ENCODE peak calls at places on chromosomes 1 and 21, in seven cellular contexts. A, Q, M, P, R, L and E are unnamed samples.

GRCh38 chr1:244050835-244051444 is at the start of gene ZBTB18:
- DNase-seq in A (no peak), Q (no peak), M (peak; percentile 51), P (peak; percentile 77), R (peak; percentile 39), L (peak; percentile 57), E (peak; percentile 79)

GRCh38 chr1:56645663-56646330 is 683 bp downstream of the PRKAA2 start:
- DNase-seq in A (peak; percentile 66), Q (peak; percentile 4), M (no peak), P (no peak), R (peak; percentile 15), L (peak; percentile 33), E (no peak)

GRCh38 chr1:234845097-234845660 is 235.2 kb upstream of the IRF2BP2 start:
- DNase-seq in A (no peak), Q (no peak), M (no peak), P (peak; percentile 63), R (no peak), L (no peak), E (peak; percentile 60)

GRCh38 chr1:45512641-45513054 is 9.0 kb downstream of the PRDX1 start:
- DNase-seq in A (no peak), Q (peak; percentile 82), M (peak; percentile 76), P (peak; percentile 44), R (no peak), L (peak; percentile 78), E (peak; percentile 64)

GRCh38 chr1:147167361-147167760 is 4.9 kb downstream of the PRKAB2 start:
- DNase-seq in A (no peak), Q (peak; percentile 87), M (peak; percentile 96), P (peak; percentile 98), R (no peak), L (peak; percentile 96), E (peak; percentile 98)

GRCh38 chr1:228902781-228903572 is 167.7 kb downstream of the RHOU start:
- DNase-seq in A (peak; percentile 93), Q (no peak), M (peak; percentile 97), P (peak; percentile 97), R (no peak), L (peak; percentile 98), E (peak; percentile 97)

GRCh38 chr1:229798558-229798957 is 172.5 kb downstream of the URB2 start:
- DNase-seq in A (no peak), Q (no peak), M (no peak), P (no peak), R (no peak), L (no peak), E (no peak)

GRCh38 chr1:19057784-19058475 is 101.5 kb upstream of the IFFO2 start:
- DNase-seq in A (no peak), Q (no peak), M (no peak), P (no peak), R (no peak), L (no peak), E (no peak)

GRCh38 chr1:170131450-170131849 is 14.3 kb upstream of the NTMT2 start:
- DNase-seq in A (no peak), Q (no peak), M (no peak), P (no peak), R (no peak), L (no peak), E (no peak)

DNA sequence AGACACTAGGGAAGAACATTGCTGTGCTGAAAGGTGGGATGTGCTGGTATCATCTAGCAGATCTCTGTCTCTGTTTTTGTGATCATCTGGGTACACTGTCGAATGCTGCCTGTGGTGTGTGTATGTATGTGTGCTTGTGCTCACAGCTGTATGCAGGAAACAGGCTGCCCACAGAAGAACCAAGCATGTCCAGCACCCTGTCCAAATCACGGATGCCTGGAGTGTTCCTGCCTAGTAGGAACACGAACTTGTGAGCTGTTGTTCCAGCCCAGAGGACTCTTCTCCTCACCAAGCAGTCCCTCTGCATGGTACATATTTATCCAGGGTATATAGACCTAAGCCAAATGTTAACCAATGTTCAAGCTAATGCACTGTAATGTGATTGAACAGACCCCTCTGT is 1.6 kb downstream of the BRINP2 start:
- DNase-seq in A (no peak), Q (no peak), M (no peak), P (no peak), R (no peak), L (no peak), E (no peak)
- H3K9ac ChIP-seq in A (no peak overlapping the region), Q (no peak overlapping the region), M (no peak overlapping the region), P (no peak overlapping the region), R (no peak overlapping the region), L (no peak overlapping the region), E (no peak overlapping the region)

DNA sequence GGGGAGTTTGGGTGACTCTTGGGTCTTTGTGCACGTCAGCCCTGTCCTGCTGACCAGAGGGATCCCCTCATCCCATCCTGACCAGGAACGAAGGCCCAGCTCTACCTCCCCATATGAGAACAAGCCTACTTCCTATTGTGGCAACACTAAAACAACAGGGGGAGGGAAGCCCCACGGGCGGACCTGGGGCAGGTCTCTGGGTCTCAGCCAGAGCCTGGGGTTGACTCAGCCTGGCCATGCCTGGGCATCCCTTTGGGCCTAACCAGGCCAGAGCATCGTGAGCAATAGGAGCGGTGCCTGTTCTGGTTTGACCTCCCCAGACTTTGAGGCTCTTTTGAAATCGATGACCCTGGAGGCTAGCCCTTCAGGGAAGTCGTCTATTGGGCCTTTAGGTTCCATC is 16.8 kb downstream of the RPS6KA1 start:
- DNase-seq in A (no peak), Q (no peak), M (no peak), P (no peak), R (no peak), L (no peak), E (no peak)
- H3K9ac ChIP-seq in A (no peak overlapping the region), Q (no peak overlapping the region), M (no peak overlapping the region), P (no peak overlapping the region), R (no peak overlapping the region), L (no peak overlapping the region), E (no peak overlapping the region)

DNA sequence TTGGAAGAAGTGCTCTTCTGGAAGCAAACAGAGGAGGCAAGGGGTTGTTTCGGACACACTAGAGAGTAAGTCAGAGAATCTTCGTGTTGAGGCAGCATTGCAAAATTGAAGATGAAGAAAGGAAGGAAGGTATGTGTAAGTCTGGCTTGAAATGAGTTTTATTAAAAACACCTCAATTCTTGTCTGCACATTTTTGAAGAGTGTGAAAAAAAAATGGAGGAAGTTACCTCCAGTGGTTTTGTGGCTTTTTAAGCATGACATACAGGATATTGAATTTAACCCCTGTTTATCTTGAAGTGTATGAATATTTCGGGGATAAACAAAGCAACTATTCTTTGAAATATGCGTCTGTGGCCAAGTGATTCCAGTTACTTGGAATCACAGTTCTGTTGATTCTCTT is 203.2 kb upstream of the SGIP1 start:
- DNase-seq in A (no peak), Q (no peak), M (peak; percentile 16), P (peak; percentile 77), R (no peak), L (peak; percentile 25), E (peak; percentile 20)
- H3K9ac ChIP-seq in A (no peak overlapping the region), Q (no peak overlapping the region), M (no peak overlapping the region), P (no peak overlapping the region), R (no peak overlapping the region), L (peak overlapping the region; percentile 94), E (no peak overlapping the region)

GRCh38 chr21:45123440-45123839 is 49.1 kb downstream of the ADARB1 start:
- DNase-seq in A (no peak), Q (no peak), M (no peak), P (no peak), R (no peak), L (no peak), E (no peak)
- H3K9ac ChIP-seq in A (no peak overlapping the region), Q (no peak overlapping the region), M (no peak overlapping the region), P (no peak overlapping the region), R (no peak overlapping the region), L (no peak overlapping the region), E (no peak overlapping the region)

GRCh38 chr1:24009406-24009805 is 29.3 kb upstream of the SRSF10 start:
- DNase-seq in A (no peak), Q (no peak), M (no peak), P (peak; percentile 65), R (no peak), L (peak; percentile 50), E (no peak)
- H3K9ac ChIP-seq in A (no peak overlapping the region), Q (no peak overlapping the region), M (no peak overlapping the region), P (no peak overlapping the region), R (no peak overlapping the region), L (no peak overlapping the region), E (no peak overlapping the region)

GRCh38 chr1:200625381-200625824 is 4.9 kb upstream of the KIF14 start:
- DNase-seq in A (no peak), Q (no peak), M (peak; percentile 17), P (peak; percentile 50), R (no peak), L (peak; percentile 58), E (peak; percentile 23)
- H3K9ac ChIP-seq in A (no peak overlapping the region), Q (no peak overlapping the region), M (no peak overlapping the region), P (no peak overlapping the region), R (no peak overlapping the region), L (no peak overlapping the region), E (no peak overlapping the region)